ENCODE peak calls at places on chromosome 1, in five cellular contexts. One of them, this sample, is unnamed.
A peak's percentile ranks its signal among the peaks of the same experiment; 100 is the strongest.

GRCh38 chr1:67355745-67356424 is 48.2 kb downstream of the IL12RB2 start:
- DNase-seq in psoas muscle: no peak
- DNase-seq in CD4-positive, alpha-beta memory T cell: no peak
- DNase-seq in Panc1: no peak
- DNase-seq in right lobe of liver: no peak
- DNase-seq in this sample: no peak

GRCh38 chr1:207565546-207566468 is 69.8 kb downstream of the CR1 start:
- DNase-seq in psoas muscle: no peak
- DNase-seq in CD4-positive, alpha-beta memory T cell: no peak
- DNase-seq in Panc1: no peak
- DNase-seq in right lobe of liver: no peak
- DNase-seq in this sample: no peak

GRCh38 chr1:90402893-90403849 is 313.9 kb downstream of the BARHL2 start:
- DNase-seq in psoas muscle: no peak
- DNase-seq in CD4-positive, alpha-beta memory T cell: no peak
- DNase-seq in Panc1: peak; percentile 98
- DNase-seq in right lobe of liver: no peak
- DNase-seq in this sample: peak; percentile 96

GRCh38 chr1:112704908-112705627 is 1.9 kb downstream of the RHOC start:
- DNase-seq in psoas muscle: peak; percentile 83
- DNase-seq in CD4-positive, alpha-beta memory T cell: peak; percentile 60
- DNase-seq in Panc1: no peak
- DNase-seq in right lobe of liver: peak; percentile 74
- DNase-seq in this sample: peak; percentile 100

GRCh38 chr1:108962681-108963051 is 618 bp downstream of the CLCC1 start:
- DNase-seq in psoas muscle: peak; percentile 26
- DNase-seq in CD4-positive, alpha-beta memory T cell: peak; percentile 56
- DNase-seq in Panc1: no peak
- DNase-seq in right lobe of liver: no peak
- DNase-seq in this sample: peak; percentile 42

GRCh38 chr1:207993477-207994445 is 82.8 kb upstream of the CD34 start:
- DNase-seq in psoas muscle: no peak
- DNase-seq in CD4-positive, alpha-beta memory T cell: no peak
- DNase-seq in Panc1: no peak
- DNase-seq in right lobe of liver: no peak
- DNase-seq in this sample: no peak

GRCh38 chr1:89907669-89908293 is 86.9 kb downstream of the LRRC8D start:
- DNase-seq in psoas muscle: no peak
- DNase-seq in CD4-positive, alpha-beta memory T cell: no peak
- DNase-seq in Panc1: no peak
- DNase-seq in right lobe of liver: no peak
- DNase-seq in this sample: peak; percentile 85

GRCh38 chr1:155696524-155696923 is 7.6 kb downstream of the DAP3 start:
- DNase-seq in psoas muscle: no peak
- DNase-seq in CD4-positive, alpha-beta memory T cell: no peak
- DNase-seq in Panc1: no peak
- DNase-seq in right lobe of liver: no peak
- DNase-seq in this sample: no peak

GRCh38 chr1:152162826-152163463 is 3.9 kb upstream of the RPTN start:
- DNase-seq in psoas muscle: no peak
- DNase-seq in CD4-positive, alpha-beta memory T cell: no peak
- DNase-seq in Panc1: peak; percentile 54
- DNase-seq in right lobe of liver: no peak
- DNase-seq in this sample: peak; percentile 97

GRCh38 chr1:223102797-223103533 is 40.1 kb downstream of the TLR5 start:
- DNase-seq in psoas muscle: no peak
- DNase-seq in CD4-positive, alpha-beta memory T cell: no peak
- DNase-seq in Panc1: no peak
- DNase-seq in right lobe of liver: no peak
- DNase-seq in this sample: no peak

GRCh38 chr1:121595089-121595488 is 410.3 kb downstream of the SRGAP2C start:
- DNase-seq in psoas muscle: no peak
- DNase-seq in CD4-positive, alpha-beta memory T cell: no peak
- DNase-seq in Panc1: no peak
- DNase-seq in right lobe of liver: no peak
- DNase-seq in this sample: no peak

GRCh38 chr1:243917177-243917862 is 67.3 kb upstream of the AKT3 start:
- DNase-seq in psoas muscle: peak; percentile 23
- DNase-seq in CD4-positive, alpha-beta memory T cell: no peak
- DNase-seq in Panc1: no peak
- DNase-seq in right lobe of liver: no peak
- DNase-seq in this sample: peak; percentile 27

GRCh38 chr1:105492941-105493340 is 1563.5 kb upstream of the PRMT6 start:
- DNase-seq in psoas muscle: no peak
- DNase-seq in CD4-positive, alpha-beta memory T cell: no peak
- DNase-seq in Panc1: no peak
- DNase-seq in right lobe of liver: no peak
- DNase-seq in this sample: no peak

GRCh38 chr1:172699695-172700094 is 40.8 kb downstream of the FASLG start:
- DNase-seq in psoas muscle: no peak
- DNase-seq in CD4-positive, alpha-beta memory T cell: no peak
- DNase-seq in Panc1: no peak
- DNase-seq in right lobe of liver: no peak
- DNase-seq in this sample: no peak
- H3K4me3 ChIP-seq in psoas muscle: no peak overlapping the region
- H3K4me3 ChIP-seq in CD4-positive, alpha-beta memory T cell: peak overlapping the region; percentile 28
- H3K4me3 ChIP-seq in Panc1: no peak overlapping the region
- H3K4me3 ChIP-seq in right lobe of liver: no peak overlapping the region
- H3K4me3 ChIP-seq in this sample: no peak overlapping the region

GRCh38 chr1:1063261-1063944 is 10.7 kb downstream of the RNF223 start:
- DNase-seq in psoas muscle: no peak
- DNase-seq in CD4-positive, alpha-beta memory T cell: no peak
- DNase-seq in Panc1: no peak
- DNase-seq in right lobe of liver: no peak
- DNase-seq in this sample: no peak

GRCh38 chr1:1060281-1061000 is 13.7 kb downstream of the RNF223 start:
- DNase-seq in psoas muscle: no peak
- DNase-seq in CD4-positive, alpha-beta memory T cell: no peak
- DNase-seq in Panc1: no peak
- DNase-seq in right lobe of liver: no peak
- DNase-seq in this sample: no peak

GRCh38 chr1:1063945-1064831 is 9.9 kb downstream of the RNF223 start:
- DNase-seq in psoas muscle: peak; percentile 52
- DNase-seq in CD4-positive, alpha-beta memory T cell: peak; percentile 95
- DNase-seq in Panc1: peak; percentile 60
- DNase-seq in right lobe of liver: peak; percentile 70
- DNase-seq in this sample: peak; percentile 83

GRCh38 chr1:1061682-1062363 is 12.3 kb downstream of the RNF223 start:
- DNase-seq in psoas muscle: no peak
- DNase-seq in CD4-positive, alpha-beta memory T cell: no peak
- DNase-seq in Panc1: no peak
- DNase-seq in right lobe of liver: no peak
- DNase-seq in this sample: no peak

DNA sequence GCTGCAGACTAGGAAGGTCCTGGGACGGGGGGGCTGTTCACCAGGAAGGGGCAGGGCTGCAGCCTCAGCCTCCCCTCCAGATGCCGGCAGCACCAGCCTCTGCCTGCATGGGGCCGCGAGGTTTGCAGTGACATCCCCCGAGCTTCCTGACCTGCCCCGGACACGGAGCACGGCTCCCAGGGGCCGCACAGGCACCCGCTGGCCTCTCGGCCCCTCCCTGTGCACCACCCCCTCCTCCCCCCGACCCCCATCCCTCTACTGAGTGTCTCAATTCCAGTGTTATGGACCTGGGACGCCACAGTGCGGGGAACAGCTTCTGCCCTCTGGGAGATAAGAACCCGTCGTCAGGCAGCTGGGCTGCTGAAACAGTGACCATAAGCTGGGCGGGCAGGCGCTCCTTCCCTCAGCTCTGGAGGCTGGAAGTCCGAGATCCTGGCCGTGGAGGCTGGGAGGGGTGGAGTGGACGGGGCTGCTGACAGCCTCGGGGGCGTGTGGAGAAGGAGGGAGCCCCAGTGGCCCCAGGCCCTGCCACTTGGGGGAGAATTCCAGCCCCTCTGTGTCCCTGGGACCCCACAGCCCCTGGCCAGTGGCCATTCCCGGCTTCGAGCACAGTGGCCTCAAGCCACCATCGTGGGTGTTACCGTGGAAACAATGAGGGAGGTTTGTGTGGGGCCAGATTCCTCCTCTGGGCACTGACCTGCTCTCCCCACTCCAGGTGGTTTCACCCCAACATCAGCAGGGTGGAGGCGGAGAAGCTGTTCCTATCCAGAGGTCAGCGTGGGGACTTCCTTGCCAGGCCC is 11.5 kb downstream of the RNF223 start:
- DNase-seq in psoas muscle: no peak
- DNase-seq in CD4-positive, alpha-beta memory T cell: no peak
- DNase-seq in Panc1: no peak
- DNase-seq in right lobe of liver: no peak
- DNase-seq in this sample: no peak
- H3K27me3 ChIP-seq in psoas muscle: no peaks in the 10 kb centered on the region
- H3K27me3 ChIP-seq in CD4-positive, alpha-beta memory T cell: peaks cover 11% of the 10 kb centered on the region
- H3K27me3 ChIP-seq in Panc1: no peaks in the 10 kb centered on the region
- H3K27me3 ChIP-seq in right lobe of liver: no peaks in the 10 kb centered on the region
- H3K27me3 ChIP-seq in this sample: no peaks in the 10 kb centered on the region

DNA sequence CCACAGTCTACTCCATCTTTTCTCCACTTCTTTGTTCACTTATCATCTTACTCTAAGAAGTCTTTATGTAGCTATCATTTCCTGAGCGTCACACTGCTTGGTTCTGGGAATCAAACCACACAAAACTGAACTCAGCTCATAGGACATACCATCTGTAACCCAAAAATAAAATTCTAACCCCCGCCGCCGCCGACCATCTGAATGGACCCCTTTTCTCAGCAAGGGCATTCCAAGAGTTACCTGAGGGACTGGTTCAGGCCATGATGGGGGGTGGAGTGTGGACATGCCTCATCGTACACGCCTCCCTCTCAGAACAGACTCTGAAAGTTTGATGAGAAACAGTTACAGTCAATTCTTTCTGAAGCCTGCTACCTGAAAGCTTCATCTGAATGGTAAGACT is 12.6 kb upstream of the CHI3L2 start:
- DNase-seq in psoas muscle: no peak
- DNase-seq in CD4-positive, alpha-beta memory T cell: peak; percentile 65
- DNase-seq in Panc1: no peak
- DNase-seq in right lobe of liver: no peak
- DNase-seq in this sample: no peak
- H3K4me3 ChIP-seq in psoas muscle: no peak overlapping the region
- H3K4me3 ChIP-seq in CD4-positive, alpha-beta memory T cell: peak overlapping the region; percentile 25
- H3K4me3 ChIP-seq in Panc1: no peak overlapping the region
- H3K4me3 ChIP-seq in right lobe of liver: no peak overlapping the region
- H3K4me3 ChIP-seq in this sample: no peak overlapping the region

DNA sequence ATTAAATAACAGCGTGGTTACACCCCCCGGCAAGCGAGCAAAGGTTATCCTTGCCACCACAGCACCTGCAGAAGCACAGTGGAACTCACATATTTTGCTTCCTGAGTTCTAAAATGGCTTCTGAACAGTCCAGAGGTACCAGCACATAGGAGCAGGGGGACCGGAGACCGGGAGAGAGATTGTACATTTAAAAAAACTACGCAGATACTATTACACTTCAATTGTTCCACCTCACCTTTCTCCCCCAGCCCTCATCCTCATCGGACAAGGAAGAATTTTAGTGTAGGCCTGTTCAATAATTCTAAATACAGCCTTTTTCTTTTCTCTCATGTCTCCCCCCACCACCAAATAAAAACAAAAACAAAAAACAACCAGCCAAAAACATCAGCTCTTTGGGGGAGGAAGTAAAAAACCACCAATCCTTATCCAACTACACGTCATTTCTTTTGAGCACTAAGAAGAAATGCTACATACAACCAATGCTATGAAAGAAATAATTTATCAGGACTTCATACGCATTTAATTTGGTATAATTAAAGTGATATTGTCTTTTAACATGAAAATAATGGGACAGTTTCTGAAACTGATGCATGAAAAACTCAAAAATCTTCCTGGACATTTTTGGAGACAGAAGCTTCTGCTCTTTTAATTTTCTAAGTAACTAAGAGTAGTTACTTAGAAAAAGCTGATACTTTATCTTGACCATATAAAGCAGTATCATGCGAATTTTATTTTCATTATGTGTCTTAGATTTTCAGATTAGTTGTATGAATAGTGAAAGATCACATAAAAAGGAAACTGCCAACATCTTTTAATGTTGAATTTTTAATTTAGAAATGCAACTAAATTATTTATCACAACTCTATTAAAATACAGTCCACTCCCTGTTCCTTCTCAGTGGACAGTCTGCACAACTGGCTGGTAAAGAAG is 9.1 kb downstream of the CDKN2C start:
- DNase-seq in psoas muscle: no peak
- DNase-seq in CD4-positive, alpha-beta memory T cell: peak; percentile 57
- DNase-seq in Panc1: no peak
- DNase-seq in right lobe of liver: peak; percentile 73
- DNase-seq in this sample: no peak
- H3K27me3 ChIP-seq in psoas muscle: no peaks in the 10 kb centered on the region
- H3K27me3 ChIP-seq in CD4-positive, alpha-beta memory T cell: no peaks in the 10 kb centered on the region
- H3K27me3 ChIP-seq in Panc1: no peaks in the 10 kb centered on the region
- H3K27me3 ChIP-seq in right lobe of liver: no peaks in the 10 kb centered on the region
- H3K27me3 ChIP-seq in this sample: no peaks in the 10 kb centered on the region

DNA sequence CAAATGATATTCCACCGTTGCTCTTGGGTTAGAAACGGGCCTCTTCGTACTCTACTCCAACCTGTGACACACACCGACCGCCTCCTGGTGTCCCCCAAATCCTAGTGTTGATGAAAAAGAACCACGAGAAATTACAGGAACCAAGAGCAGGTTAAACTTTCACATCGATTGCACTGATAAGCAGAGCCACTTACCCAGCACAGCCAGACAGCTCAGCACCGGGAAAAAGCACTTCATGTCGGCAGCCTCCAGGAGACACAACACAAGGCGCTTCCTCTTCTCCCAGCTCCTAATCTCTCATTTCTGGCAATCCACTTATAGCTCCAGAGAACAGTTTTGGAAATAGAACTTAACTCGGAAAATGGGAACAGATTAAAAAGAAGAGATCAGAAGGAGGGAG is 1.4 kb downstream of the IGSF3 start:
- DNase-seq in psoas muscle: no peak
- DNase-seq in CD4-positive, alpha-beta memory T cell: no peak
- DNase-seq in Panc1: no peak
- DNase-seq in right lobe of liver: no peak
- DNase-seq in this sample: no peak
- H3K4me3 ChIP-seq in psoas muscle: peak overlapping the region; percentile 71
- H3K4me3 ChIP-seq in CD4-positive, alpha-beta memory T cell: no peak overlapping the region
- H3K4me3 ChIP-seq in Panc1: no peak overlapping the region
- H3K4me3 ChIP-seq in right lobe of liver: no peak overlapping the region
- H3K4me3 ChIP-seq in this sample: peak overlapping the region; percentile 91

DNA sequence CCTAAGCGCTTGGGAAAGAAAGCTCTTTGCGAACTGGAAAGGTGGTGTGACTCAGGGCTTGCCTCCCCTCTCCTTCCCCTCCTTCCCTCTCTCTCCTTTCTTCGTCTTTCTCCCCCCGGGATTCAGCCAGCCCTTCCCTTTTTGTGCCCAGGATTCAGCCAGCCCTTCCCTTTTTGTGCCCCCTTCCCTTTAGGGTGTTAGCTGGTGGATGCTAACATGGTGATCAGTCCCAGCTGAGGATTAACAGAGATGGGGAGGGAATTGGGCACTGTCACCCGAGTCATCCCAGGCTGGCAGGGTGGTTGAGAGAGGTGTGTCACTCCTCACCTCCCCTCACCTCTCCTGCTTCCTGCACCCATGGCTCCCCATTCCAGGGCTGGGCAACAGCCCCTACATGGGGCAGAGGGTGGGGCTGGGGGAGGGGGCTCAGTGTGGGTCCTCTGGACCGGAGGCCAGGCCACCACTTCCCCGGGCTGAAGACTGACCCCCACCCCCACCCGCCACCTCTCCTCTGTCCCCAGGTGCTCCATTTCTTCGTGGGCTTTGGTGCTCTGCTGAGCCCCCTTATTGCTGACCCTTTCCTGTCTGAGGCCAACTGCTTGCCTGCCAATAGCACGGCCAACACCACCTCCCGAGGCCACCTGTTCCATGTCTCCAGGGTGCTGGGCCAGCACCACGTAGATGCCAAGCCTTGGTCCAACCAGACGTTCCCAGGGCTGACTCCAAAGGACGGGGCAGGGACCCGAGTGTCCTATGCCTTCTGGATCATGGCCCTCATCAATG is 51.5 kb downstream of the ELK4 start:
- DNase-seq in psoas muscle: no peak
- DNase-seq in CD4-positive, alpha-beta memory T cell: no peak
- DNase-seq in Panc1: no peak
- DNase-seq in right lobe of liver: peak; percentile 33
- DNase-seq in this sample: no peak
- H3K27me3 ChIP-seq in psoas muscle: no peaks in the 10 kb centered on the region
- H3K27me3 ChIP-seq in CD4-positive, alpha-beta memory T cell: peaks cover 10% of the 10 kb centered on the region
- H3K27me3 ChIP-seq in Panc1: no peaks in the 10 kb centered on the region
- H3K27me3 ChIP-seq in right lobe of liver: no peaks in the 10 kb centered on the region
- H3K27me3 ChIP-seq in this sample: no peaks in the 10 kb centered on the region